ENCODE peak calls at places on chromosome 14, in seven cellular contexts. T, I, P, M, F, W and G are unnamed samples.

GRCh38 chr14:100076630-100077029 is 11.4 kb downstream of the EVL start:
- DNase-seq in I (peak; percentile 92), M (no peak), W (no peak), T (peak; percentile 85), P (peak; percentile 82), F (no peak), G (no peak)

GRCh38 chr14:80233489-80233888 is 22.2 kb upstream of the DIO2 start:
- DNase-seq in I (no peak), P (no peak), W (no peak), M (no peak), T (no peak), F (no peak), G (no peak)

GRCh38 chr14:35387209-35387608 is 17.3 kb downstream of the NFKBIA start:
- DNase-seq in M (no peak), T (no peak), F (no peak), P (no peak), W (no peak), I (no peak), G (no peak)

GRCh38 chr14:88995437-88996198 is 171.2 kb downstream of the TTC8 start:
- DNase-seq in M (no peak), W (no peak), F (no peak), T (no peak), I (no peak), P (no peak), G (no peak)

GRCh38 chr14:81511110-81511900 is 22.3 kb downstream of the SEL1L start:
- DNase-seq in F (no peak), P (no peak), M (no peak), T (no peak), W (no peak), I (no peak), G (no peak)

GRCh38 chr14:89578048-89578619 is 161.1 kb upstream of the FOXN3 start:
- DNase-seq in T (no peak), W (no peak), M (no peak), F (no peak), I (no peak), P (no peak), G (no peak)

GRCh38 chr14:100149789-100150611 is 9.4 kb downstream of the DEGS2 start:
- DNase-seq in T (no peak), P (no peak), M (no peak), I (no peak), F (no peak), W (peak; percentile 78), G (no peak)

GRCh38 chr14:71521736-71522135 is 410.5 kb upstream of the RGS6 start:
- DNase-seq in P (no peak), W (no peak), F (no peak), I (no peak), T (no peak), M (no peak), G (no peak)

GRCh38 chr14:101109981-101110728 is 206.6 kb upstream of the RTL1 start:
- DNase-seq in W (no peak), F (no peak), M (no peak), T (peak; percentile 45), I (peak; percentile 57), P (peak; percentile 43), G (no peak)

GRCh38 chr14:50229646-50230045 is 1.7 kb downstream of the SOS2 start:
- DNase-seq in F (no peak), T (no peak), W (no peak), I (no peak), P (no peak), M (no peak), G (no peak)

GRCh38 chr14:96792581-96792980 is 4.6 kb upstream of the VRK1 start:
- DNase-seq in P (no peak), F (no peak), I (no peak), T (no peak), W (no peak), M (no peak), G (no peak)

GRCh38 chr14:90795744-90796143 is 20.5 kb downstream of the TTC7B start:
- DNase-seq in M (no peak), P (no peak), F (no peak), W (no peak), I (no peak), T (no peak), G (no peak)

GRCh38 chr14:75518625-75519024 is 3.6 kb upstream of the BATF start:
- DNase-seq in T (no peak), M (no peak), F (no peak), P (no peak), I (peak; percentile 75), W (no peak), G (no peak)

GRCh38 chr14:23861666-23862065 is 91.9 kb upstream of the DHRS4 start:
- DNase-seq in I (no peak), T (no peak), W (no peak), M (peak; percentile 48), P (no peak), F (no peak), G (no peak)

GRCh38 chr14:58770501-58770982 is 132.8 kb downstream of the DACT1 start:
- DNase-seq in M (no peak), T (no peak), I (no peak), W (peak; percentile 38), F (no peak), P (no peak), G (no peak)

GRCh38 chr14:101223147-101223546 is 319.6 kb upstream of the RTL1 start:
- DNase-seq in P (peak; percentile 18), T (no peak), M (no peak), W (no peak), F (no peak), I (peak; percentile 64), G (no peak)

GRCh38 chr14:64625363-64626232 is 75.8 kb downstream of the PPP1R36 start:
- DNase-seq in T (no peak), P (no peak), W (peak; percentile 22), M (no peak), F (no peak), I (no peak), G (no peak)

GRCh38 chr14:25237845-25238244 is 187.9 kb upstream of the STXBP6 start:
- DNase-seq in I (no peak), F (no peak), T (no peak), P (no peak), M (no peak), W (peak; percentile 14), G (no peak)

GRCh38 chr14:20143911-20144310 is 5.3 kb downstream of the OR4N5 start:
- DNase-seq in T (no peak), W (no peak), M (no peak), P (no peak), F (no peak), I (no peak), G (no peak)

GRCh38 chr14:85527006-85527405 is 2.9 kb upstream of the FLRT2 start:
- DNase-seq in F (no peak), T (no peak), W (no peak), P (no peak), M (no peak), I (no peak), G (no peak)

GRCh38 chr14:94080606-94081385 is at the start of the genes DDX24 and IFI27L1:
- DNase-seq in P (peak; percentile 98), I (peak; percentile 99), F (peak; percentile 85), W (peak; percentile 98), T (peak; percentile 98), M (peak; percentile 95), G (peak; percentile 94)
- TF ChIP-seq POLR2A in P (peak; percentile 99), I (peak; percentile 96), F (peak; percentile 98), W (peak; percentile 98), T (peak; percentile 76), M (peak; percentile 92), G (peak; percentile 84)

DNA sequence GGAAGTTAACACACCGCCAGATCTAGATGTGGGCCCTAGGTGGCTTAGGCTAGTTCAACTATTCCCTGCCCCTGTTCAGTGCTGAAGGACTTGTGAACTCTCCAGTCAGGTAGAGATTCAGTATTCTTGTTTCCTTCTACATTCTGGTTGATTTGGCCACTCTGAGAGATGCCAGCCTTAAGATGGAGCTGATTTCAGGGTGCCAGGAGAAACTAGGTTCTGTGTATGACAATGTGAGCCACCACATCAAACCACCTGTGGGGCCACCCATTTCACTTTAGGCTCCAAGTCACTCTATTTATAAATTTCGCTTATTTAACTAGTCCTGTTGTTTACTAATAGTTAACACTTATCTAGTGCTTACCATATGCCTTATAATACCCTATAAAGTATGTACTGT is 26.0 kb downstream of the FRMD6 start:
- DNase-seq in I (no peak), P (no peak), M (no peak), T (no peak), W (no peak), F (no peak), G (no peak)
- H3K27ac ChIP-seq in I (peak overlapping the region; percentile 45), P (peak overlapping the region; percentile 36), M (no peak overlapping the region), T (no peak overlapping the region), W (peak overlapping the region; percentile 10), F (no peak overlapping the region), G (peak overlapping the region; percentile 67)

GRCh38 chr14:61491224-61491623 is 169.8 kb downstream of the PRKCH start:
- DNase-seq in W (no peak), M (no peak), P (no peak), I (no peak), F (no peak), T (no peak), G (no peak)
- TF ChIP-seq EP300 in W (no peak), M (no peak), P (no peak), I (no peak), F (no peak), T (no peak), G (no peak)

GRCh38 chr14:94613720-94614644 is 1.8 kb downstream of the SERPINA3 start:
- DNase-seq in I (no peak), T (no peak), M (no peak), P (peak; percentile 59), F (no peak), W (no peak), G (no peak)

GRCh38 chr14:94611179-94611578 is 1.0 kb upstream of the SERPINA3 start:
- DNase-seq in T (no peak), W (no peak), F (no peak), P (peak; percentile 56), I (no peak), M (no peak), G (no peak)

GRCh38 chr14:94614802-94615201 is 2.6 kb downstream of the SERPINA3 start:
- DNase-seq in W (no peak), T (no peak), P (peak; percentile 36), F (no peak), M (no peak), I (no peak), G (no peak)

GRCh38 chr14:94612174-94612573 is at the start of gene SERPINA3:
- DNase-seq in M (peak; percentile 55), F (no peak), W (no peak), P (peak; percentile 67), T (no peak), I (no peak), G (peak; percentile 59)

DNA sequence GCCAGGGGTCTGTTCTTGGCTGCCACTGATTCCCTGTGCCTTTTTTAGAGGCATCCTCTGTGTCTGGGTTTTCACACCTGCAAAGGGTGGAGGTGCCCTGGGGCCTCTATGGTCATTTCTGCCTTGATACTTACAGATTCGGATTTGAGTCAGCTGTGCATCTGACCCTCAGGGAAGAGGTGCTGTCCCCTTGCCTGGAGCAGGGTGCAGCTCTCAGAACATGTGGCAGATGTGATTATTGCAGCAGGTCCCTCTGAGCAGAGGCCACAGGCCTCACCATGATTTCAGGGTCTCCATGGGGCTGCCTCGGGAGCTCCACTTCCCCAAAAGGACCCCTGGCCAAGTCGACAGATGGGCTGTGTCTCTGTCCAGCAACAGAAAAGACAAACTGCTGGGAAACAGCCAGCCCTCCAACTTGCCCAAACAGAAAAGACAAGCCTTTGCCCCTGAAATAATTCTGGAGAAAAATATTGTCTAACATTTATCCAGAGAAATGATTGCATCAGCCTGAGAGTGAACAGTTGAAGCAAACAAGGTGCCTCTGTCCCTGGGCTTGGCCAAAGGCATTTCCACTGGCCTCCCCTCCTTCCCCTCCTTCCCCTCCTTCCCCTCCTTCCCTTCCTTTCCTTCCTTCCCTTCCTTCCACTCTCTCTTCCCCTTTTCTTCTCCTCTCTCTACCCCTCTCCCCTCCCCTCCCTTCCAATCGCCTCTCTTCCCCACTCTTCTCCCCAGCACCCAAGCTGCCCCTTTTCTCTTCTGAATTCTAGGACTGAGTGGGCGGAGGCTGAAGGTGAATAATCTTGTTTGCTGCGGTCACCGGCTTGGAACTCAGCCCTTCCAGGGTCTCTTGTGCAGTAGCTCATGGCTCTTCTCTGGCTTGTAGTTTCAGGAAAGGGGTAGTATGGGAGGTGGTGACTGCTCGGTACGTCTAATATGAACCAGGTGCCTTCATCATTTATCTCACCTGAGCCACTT is 676 bp downstream of the SERPINA3 start:
- DNase-seq in W (no peak), M (peak; percentile 73), T (no peak), I (no peak), F (no peak), P (peak; percentile 84), G (no peak)
- TF ChIP-seq POLR2A in W (no peak), M (no peak), T (no peak), I (no peak), F (no peak), P (no peak), G (no peak)